ENCODE peak calls at places on chromosomes 11 and 22, in seven cellular contexts. M, Z, L, Q, R, F and P are unnamed samples.

GRCh38 chr11:8717544-8717875 is 34.9 kb downstream of the RPL27A start:
- DNase-seq in M (no peak), Z (no peak), L (no peak), Q (no peak), R (no peak), F (no peak), P (no peak)

GRCh38 chr11:119323532-119324033 is 6.7 kb upstream of the MCAM start:
- DNase-seq in M (peak; percentile 70), Z (peak; percentile 92), L (no peak), Q (no peak), R (peak; percentile 66), F (peak; percentile 86), P (peak; percentile 59)

GRCh38 chr11:95081412-95081811 is 8.2 kb upstream of the ENDOD1 start:
- DNase-seq in M (no peak), Z (no peak), L (no peak), Q (no peak), R (no peak), F (no peak), P (no peak)

GRCh38 chr11:105181100-105181499 is 41.5 kb upstream of the CARD18 start:
- DNase-seq in M (no peak), Z (peak; percentile 57), L (no peak), Q (peak; percentile 69), R (peak; percentile 76), F (peak; percentile 59), P (no peak)

GRCh38 chr11:10478066-10478465 is 23.0 kb downstream of the AMPD3 start:
- DNase-seq in M (no peak), Z (no peak), L (no peak), Q (peak; percentile 16), R (no peak), F (no peak), P (no peak)

GRCh38 chr22:35480143-35480542 is 60.5 kb upstream of the RASD2 start:
- DNase-seq in M (no peak), Z (no peak), L (no peak), Q (peak; percentile 62), R (peak; percentile 16), F (peak; percentile 9), P (no peak)

GRCh38 chr11:44992181-44992582 is 41.5 kb upstream of the TP53I11 start:
- DNase-seq in M (no peak), Z (no peak), L (no peak), Q (no peak), R (no peak), F (no peak), P (no peak)

GRCh38 chr11:10414181-10414580 is 40.9 kb upstream of the AMPD3 start:
- DNase-seq in M (no peak), Z (no peak), L (no peak), Q (no peak), R (no peak), F (no peak), P (no peak)

GRCh38 chr11:58023435-58023931 is at the start of gene OR9Q1:
- DNase-seq in M (no peak), Z (no peak), L (no peak), Q (no peak), R (no peak), F (no peak), P (no peak)
- H2AFZ ChIP-seq in M (no peak within 1 kb of the TSS), Z (no peak within 1 kb of the TSS), L (peak within 1 kb of the TSS; percentile 4), Q (peak within 1 kb of the TSS; percentile 11), R (peak within 1 kb of the TSS; percentile 78), F (no peak within 1 kb of the TSS), P (no peak within 1 kb of the TSS)

DNA sequence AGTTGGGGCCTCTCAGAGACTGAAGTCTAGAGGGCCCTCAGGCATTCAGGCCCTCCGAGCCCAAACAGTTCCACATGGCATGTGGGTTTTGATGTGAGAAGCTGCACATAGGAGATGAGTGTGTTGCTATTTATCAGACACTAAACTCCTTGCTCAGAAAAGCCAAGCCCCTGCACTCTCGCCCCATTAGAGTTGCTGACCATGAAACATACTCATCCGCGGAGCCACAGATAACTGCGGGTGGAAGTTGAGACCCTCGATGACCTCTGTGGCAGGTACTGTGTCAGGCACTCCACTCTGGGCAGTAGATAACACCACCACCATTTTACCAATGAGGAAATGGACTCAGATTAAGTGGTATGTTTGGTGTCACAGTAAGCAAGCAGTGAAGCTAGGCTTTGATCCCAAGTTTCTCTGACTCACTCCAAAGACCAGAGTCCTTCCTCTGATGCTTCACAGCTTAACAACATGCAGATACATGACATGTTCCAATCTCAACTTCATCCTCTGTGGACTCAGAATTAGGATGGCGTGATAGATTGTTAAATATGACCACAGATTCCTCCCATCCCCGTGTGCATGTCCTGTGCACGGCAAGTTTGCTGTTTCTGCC is 202.1 kb downstream of the ADAMTS15 start:
- DNase-seq in M (no peak), Z (no peak), L (no peak), Q (peak; percentile 39), R (peak; percentile 59), F (no peak), P (no peak)
- H3K4me1 ChIP-seq in M (no peaks in the 10 kb centered on the region), Z (no peaks in the 10 kb centered on the region), L (peaks cover 2% of the 10 kb centered on the region), Q (peaks cover 16% of the 10 kb centered on the region), R (peaks cover 34% of the 10 kb centered on the region), F (peaks cover 22% of the 10 kb centered on the region), P (no peaks in the 10 kb centered on the region)

DNA sequence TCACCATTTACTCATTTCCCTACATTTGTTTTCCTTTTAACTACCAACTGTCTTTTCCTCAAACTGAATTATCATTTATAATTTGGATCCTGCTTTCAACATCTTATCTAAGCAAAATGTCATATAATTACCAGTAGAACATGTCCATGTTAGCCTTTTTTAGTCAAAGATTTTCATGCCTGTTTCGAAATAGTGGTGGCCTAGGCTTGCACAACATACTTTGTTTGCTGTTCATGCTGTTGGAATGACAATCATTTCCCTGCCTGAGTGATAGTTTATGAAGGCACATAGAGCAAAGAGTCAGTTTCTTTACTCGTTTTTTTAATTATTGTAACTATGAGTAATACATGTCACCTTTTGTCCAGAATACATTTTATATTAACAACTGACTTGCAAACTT is 144.3 kb upstream of the ANO3 start:
- DNase-seq in M (no peak), Z (peak; percentile 98), L (no peak), Q (peak; percentile 65), R (peak; percentile 82), F (peak; percentile 36), P (peak; percentile 18)
- H2AFZ ChIP-seq in M (no peak overlapping the region), Z (no peak overlapping the region), L (no peak overlapping the region), Q (no peak overlapping the region), R (no peak overlapping the region), F (no peak overlapping the region), P (no peak overlapping the region)

GRCh38 chr22:23100124-23100801 is 29.9 kb downstream of the GNAZ start:
- DNase-seq in M (no peak), Z (no peak), L (no peak), Q (no peak), R (no peak), F (no peak), P (no peak)
- H3K4me1 ChIP-seq in M (no peaks in the 10 kb centered on the region), Z (no peaks in the 10 kb centered on the region), L (peaks cover 7% of the 10 kb centered on the region), Q (no peaks in the 10 kb centered on the region), R (no peaks in the 10 kb centered on the region), F (no peaks in the 10 kb centered on the region), P (no peaks in the 10 kb centered on the region)

GRCh38 chr11:26073646-26074045 is 258.3 kb upstream of the ANO3 start:
- DNase-seq in M (no peak), Z (no peak), L (no peak), Q (no peak), R (no peak), F (no peak), P (no peak)
- H2AFZ ChIP-seq in M (peak overlapping the region; percentile 0), Z (no peak overlapping the region), L (no peak overlapping the region), Q (no peak overlapping the region), R (no peak overlapping the region), F (no peak overlapping the region), P (no peak overlapping the region)

DNA sequence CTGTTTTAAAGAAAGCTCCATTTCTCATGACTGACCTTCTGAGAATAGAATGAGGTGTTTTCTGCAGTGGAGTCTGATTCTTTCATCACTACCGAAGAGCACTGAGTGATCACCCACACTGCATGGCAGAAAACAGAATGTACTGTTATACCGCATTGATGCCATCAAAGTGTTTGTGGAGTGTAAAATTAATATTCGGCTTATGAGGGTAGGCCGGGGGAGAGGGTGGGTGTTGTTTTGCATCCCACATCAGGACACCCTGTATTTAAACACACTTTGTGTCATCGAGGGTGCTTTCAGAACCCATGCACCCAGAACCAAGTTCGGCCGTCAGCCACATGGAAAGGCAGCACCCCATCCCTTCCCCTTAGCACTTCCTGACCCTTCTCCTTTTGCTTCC is 41.3 kb upstream of the ETS1 start:
- DNase-seq in M (peak; percentile 36), Z (no peak), L (no peak), Q (no peak), R (no peak), F (no peak), P (no peak)
- H3K4me1 ChIP-seq in M (peaks cover 90% of the 10 kb centered on the region), Z (peaks cover 7% of the 10 kb centered on the region), L (peaks cover 2% of the 10 kb centered on the region), Q (peaks cover 5% of the 10 kb centered on the region), R (no peaks in the 10 kb centered on the region), F (peaks cover 17% of the 10 kb centered on the region), P (peaks cover 23% of the 10 kb centered on the region)

GRCh38 chr22:37325024-37325395 is 42.7 kb downstream of the CYTH4 start:
- DNase-seq in M (no peak), Z (no peak), L (no peak), Q (no peak), R (no peak), F (no peak), P (no peak)
- H2AFZ ChIP-seq in M (no peak overlapping the region), Z (no peak overlapping the region), L (no peak overlapping the region), Q (no peak overlapping the region), R (peak overlapping the region; percentile 83), F (no peak overlapping the region), P (no peak overlapping the region)

GRCh38 chr22:50256258-50256862 is 5.1 kb downstream of the MAPK12 start:
- DNase-seq in M (no peak), Z (no peak), L (no peak), Q (no peak), R (no peak), F (no peak), P (no peak)

GRCh38 chr22:50256936-50257440 is 4.5 kb downstream of the MAPK12 start:
- DNase-seq in M (no peak), Z (no peak), L (no peak), Q (no peak), R (no peak), F (no peak), P (no peak)

GRCh38 chr22:50255607-50256006 is 4.5 kb upstream of the HDAC10 start:
- DNase-seq in M (no peak), Z (no peak), L (no peak), Q (no peak), R (no peak), F (no peak), P (no peak)

GRCh38 chr22:50253941-50254340 is 2.9 kb upstream of the HDAC10 start:
- DNase-seq in M (no peak), Z (no peak), L (no peak), Q (no peak), R (no peak), F (no peak), P (no peak)

GRCh38 chr22:50255099-50255498 is 4.0 kb upstream of the HDAC10 start:
- DNase-seq in M (no peak), Z (no peak), L (no peak), Q (no peak), R (no peak), F (no peak), P (no peak)
- H3K4me1 ChIP-seq in M (peaks cover 15% of the 10 kb centered on the region), Z (peaks cover 17% of the 10 kb centered on the region), L (peaks cover 12% of the 10 kb centered on the region), Q (peaks cover 9% of the 10 kb centered on the region), R (peaks cover 10% of the 10 kb centered on the region), F (peaks cover 4% of the 10 kb centered on the region), P (peaks cover 10% of the 10 kb centered on the region)